ENCODE peak calls at places on chromosome 5, in six cellular contexts. I, J, W, T, B and D are unnamed samples.

GRCh38 chr5:67215592-67216471 is 19.2 kb upstream of the CD180 start:
- DNase-seq in W (no peak), T (peak), J (peak), B (peak), I (peak), D (peak)

GRCh38 chr5:5221731-5222130 is 81.6 kb downstream of the ADAMTS16 start:
- DNase-seq in J (peak), T (no peak), B (no peak), W (no peak), I (no peak), D (no peak)

GRCh38 chr5:91288117-91288516 is 95.0 kb downstream of the ARRDC3 start:
- DNase-seq in J (peak), W (no peak), B (peak), I (no peak), T (no peak), D (no peak)

GRCh38 chr5:4374866-4375265 is 765.3 kb upstream of the ADAMTS16 start:
- DNase-seq in B (no peak), I (no peak), W (no peak), T (no peak), J (no peak), D (no peak)

GRCh38 chr5:34621280-34622045 is 34.7 kb upstream of the RAI14 start:
- DNase-seq in J (peak), W (no peak), I (no peak), T (no peak), B (no peak), D (no peak)

GRCh38 chr5:119524461-119524860 is 72.2 kb downstream of the HSD17B4 start:
- DNase-seq in J (peak), B (no peak), T (no peak), I (peak), W (no peak), D (no peak)

GRCh38 chr5:77774981-77775772 is 962 bp downstream of the TBCA start:
- DNase-seq in I (peak), J (no peak), T (no peak), W (no peak), B (no peak), D (no peak)

GRCh38 chr5:33075731-33076130 is 364.6 kb downstream of the NPR3 start:
- DNase-seq in W (no peak), B (no peak), T (no peak), J (peak), I (no peak), D (no peak)

GRCh38 chr5:138240690-138241385 is 27.7 kb upstream of the CDC23 start:
- DNase-seq in J (no peak), W (no peak), T (no peak), I (no peak), B (no peak), D (no peak)

GRCh38 chr5:69293882-69294281 is 38.7 kb downstream of the CCDC125 start:
- DNase-seq in W (no peak), I (peak), B (no peak), T (no peak), J (no peak), D (no peak)

GRCh38 chr5:140641716-140642115 is 2.5 kb downstream of the TMCO6 start:
- DNase-seq in J (no peak), I (no peak), B (no peak), T (no peak), W (no peak), D (no peak)

GRCh38 chr5:852431-853401 is 1.9 kb upstream of the ZDHHC11 start:
- DNase-seq in I (no peak), B (no peak), J (no peak), T (no peak), W (no peak), D (no peak)

GRCh38 chr5:132447196-132447595 is 43.4 kb downstream of the IRF1 start:
- DNase-seq in W (no peak), T (no peak), I (no peak), B (no peak), J (no peak), D (no peak)

GRCh38 chr5:120678279-120678678 is 214.2 kb downstream of the PRR16 start:
- DNase-seq in B (no peak), W (no peak), T (no peak), J (peak), I (no peak), D (no peak)

GRCh38 chr5:38938424-38938823 is 92.6 kb downstream of the OSMR start:
- DNase-seq in T (no peak), B (no peak), J (peak), I (no peak), W (no peak), D (no peak)

GRCh38 chr5:56825222-56825824 is 10.0 kb downstream of the MAP3K1 start:
- DNase-seq in W (no peak), I (no peak), B (no peak), J (no peak), T (no peak), D (no peak)

GRCh38 chr5:104914536-104915070 is 1352.0 kb upstream of the NUDT12 start:
- DNase-seq in B (no peak), T (no peak), I (no peak), W (no peak), J (no peak), D (no peak)

GRCh38 chr5:43038523-43038989 is 1.6 kb downstream of the ANXA2R start:
- DNase-seq in T (no peak), W (no peak), J (peak), I (no peak), B (no peak), D (no peak)

GRCh38 chr5:157449011-157449723 is 10.8 kb upstream of the NIPAL4 start:
- DNase-seq in W (no peak), T (no peak), B (peak), I (no peak), J (no peak), D (no peak)

GRCh38 chr5:128579669-128580068 is 41.6 kb upstream of the FBN2 start:
- DNase-seq in B (no peak), W (no peak), I (no peak), T (no peak), J (peak), D (no peak)

GRCh38 chr5:159402328-159402727 is 72.0 kb upstream of the IL12B start:
- DNase-seq in J (no peak), B (no peak), I (no peak), W (no peak), T (no peak), D (no peak)

GRCh38 chr5:137260820-137261541 is 238.1 kb downstream of the SPOCK1 start:
- DNase-seq in I (no peak), B (no peak), J (no peak), T (no peak), W (no peak), D (no peak)

GRCh38 chr5:97455996-97456395 is 272.9 kb upstream of the RIOK2 start:
- DNase-seq in T (no peak), B (no peak), I (no peak), W (no peak), J (no peak), D (no peak)

GRCh38 chr5:81450940-81451339 is 57.0 kb upstream of the ACOT12 start:
- DNase-seq in J (peak), I (peak), B (no peak), W (no peak), T (no peak), D (no peak)

GRCh38 chr5:609088-609370 is 3.1 kb upstream of the CEP72 start:
- DNase-seq in I (no peak), W (no peak), B (no peak), T (no peak), J (no peak), D (no peak)

GRCh38 chr5:134945041-134945440 is 22.7 kb upstream of the CATSPER3 start:
- DNase-seq in B (peak), I (no peak), J (peak), W (no peak), T (no peak), D (no peak)

GRCh38 chr5:43601454-43602260 is 1.3 kb upstream of the NNT start:
- DNase-seq in J (peak), W (no peak), I (peak), T (peak), B (peak), D (peak)

GRCh38 chr5:151694035-151694485 is 7.3 kb upstream of the SPARC start:
- DNase-seq in W (no peak), T (no peak), J (no peak), B (no peak), I (peak), D (no peak)

GRCh38 chr5:57221049-57221568 is 47.2 kb downstream of the GPBP1 start:
- DNase-seq in T (peak), J (peak), W (peak), B (peak), I (peak), D (peak)

GRCh38 chr5:32225445-32225844 is 51.3 kb upstream of the GOLPH3 start:
- DNase-seq in W (no peak), I (peak), T (no peak), J (peak), B (no peak), D (no peak)

GRCh38 chr5:14663734-14664269 is 716 bp upstream of the OTULIN start:
- DNase-seq in I (no peak), T (no peak), J (no peak), W (no peak), B (peak), D (peak)

GRCh38 chr5:65394078-65394477 is 87.6 kb downstream of the ADAMTS6 start:
- DNase-seq in I (peak), J (peak), B (no peak), T (no peak), W (no peak), D (no peak)

DNA sequence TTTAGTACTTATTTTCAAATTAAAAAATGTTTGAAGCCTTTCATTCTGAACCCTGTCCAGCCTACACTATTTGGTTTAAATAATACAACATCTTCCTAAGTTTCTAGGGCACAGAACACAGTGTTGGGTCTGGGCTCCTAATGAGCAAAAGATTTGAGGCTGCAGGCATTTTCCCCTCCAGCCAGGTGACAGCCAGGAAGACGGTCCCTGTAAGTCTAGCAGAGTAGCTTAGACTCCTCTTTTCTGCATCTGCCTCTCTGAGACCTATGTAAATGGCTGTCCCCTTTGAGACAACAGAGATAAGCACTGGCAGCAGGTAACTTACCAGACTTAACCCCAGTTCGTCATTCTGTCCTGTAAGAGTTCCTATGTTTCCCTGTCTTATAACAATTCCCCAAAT is 141.8 kb downstream of the CDC42SE2 start:
- DNase-seq in B (no peak), I (no peak), W (no peak), J (no peak), T (no peak), D (no peak)
- TF ChIP-seq SMC3 in B (no peak), I (no peak), W (no peak), J (no peak), T (no peak), D (no peak)

GRCh38 chr5:142087920-142088679 is 20.5 kb upstream of the NDFIP1 start:
- DNase-seq in I (no peak), T (no peak), B (no peak), W (no peak), J (no peak), D (no peak)
- TF ChIP-seq SMC3 in I (no peak), T (no peak), B (no peak), W (no peak), J (no peak), D (no peak)

GRCh38 chr5:142409253-142409594 is 84.4 kb upstream of the SPRY4 start:
- DNase-seq in J (no peak), W (no peak), B (no peak), T (no peak), I (no peak), D (no peak)

GRCh38 chr5:142405814-142406395 is 81.1 kb upstream of the SPRY4 start:
- DNase-seq in I (no peak), J (no peak), B (no peak), T (no peak), W (no peak), D (no peak)

GRCh38 chr5:142411656-142412425 is 87.0 kb upstream of the SPRY4 start:
- DNase-seq in W (no peak), I (peak), B (no peak), J (no peak), T (no peak), D (no peak)

GRCh38 chr5:142411103-142411502 is 86.3 kb upstream of the SPRY4 start:
- DNase-seq in I (no peak), J (no peak), T (no peak), B (no peak), W (no peak), D (no peak)

GRCh38 chr5:142408536-142409252 is 83.9 kb upstream of the SPRY4 start:
- DNase-seq in B (no peak), J (no peak), W (no peak), I (no peak), T (no peak), D (no peak)
- TF ChIP-seq SMC3 in B (no peak), J (no peak), W (no peak), I (no peak), T (no peak), D (no peak)

GRCh38 chr5:115423541-115423940 is 121.0 kb downstream of the FEM1C start:
- DNase-seq in T (no peak), I (no peak), J (no peak), W (no peak), B (no peak), D (no peak)

GRCh38 chr5:115417076-115417475 is 120.6 kb upstream of the CCDC112 start:
- DNase-seq in J (no peak), W (no peak), T (no peak), I (no peak), B (no peak), D (no peak)

GRCh38 chr5:115423051-115423450 is 121.5 kb downstream of the FEM1C start:
- DNase-seq in T (no peak), W (no peak), I (no peak), J (peak), B (no peak), D (no peak)

GRCh38 chr5:115418788-115419187 is 122.3 kb upstream of the CCDC112 start:
- DNase-seq in I (no peak), W (no peak), J (no peak), T (no peak), B (no peak), D (no peak)

GRCh38 chr5:115419794-115420585 is 123.5 kb upstream of the CCDC112 start:
- DNase-seq in T (no peak), W (peak), I (no peak), B (no peak), J (peak), D (no peak)
- TF ChIP-seq SMC3 in T (no peak), W (no peak), I (no peak), B (no peak), J (no peak), D (no peak)

GRCh38 chr5:106418196-106418595 is 1252.5 kb downstream of the EFNA5 start:
- DNase-seq in T (no peak), B (no peak), W (no peak), J (peak), I (no peak), D (no peak)

GRCh38 chr5:106414342-106414741 is 1256.4 kb downstream of the EFNA5 start:
- DNase-seq in J (no peak), B (no peak), T (no peak), I (no peak), W (no peak), D (no peak)

GRCh38 chr5:106417163-106417562 is 1253.6 kb downstream of the EFNA5 start:
- DNase-seq in J (no peak), T (no peak), W (no peak), B (no peak), I (no peak), D (no peak)

GRCh38 chr5:106417566-106417965 is 1253.2 kb downstream of the EFNA5 start:
- DNase-seq in W (no peak), I (no peak), T (no peak), B (no peak), J (no peak), D (no peak)

GRCh38 chr5:106415541-106415940 is 1255.2 kb downstream of the EFNA5 start:
- DNase-seq in W (no peak), J (peak), I (no peak), B (no peak), T (no peak), D (no peak)
- TF ChIP-seq SMC3 in W (no peak), J (no peak), I (no peak), B (no peak), T (no peak), D (no peak)

DNA sequence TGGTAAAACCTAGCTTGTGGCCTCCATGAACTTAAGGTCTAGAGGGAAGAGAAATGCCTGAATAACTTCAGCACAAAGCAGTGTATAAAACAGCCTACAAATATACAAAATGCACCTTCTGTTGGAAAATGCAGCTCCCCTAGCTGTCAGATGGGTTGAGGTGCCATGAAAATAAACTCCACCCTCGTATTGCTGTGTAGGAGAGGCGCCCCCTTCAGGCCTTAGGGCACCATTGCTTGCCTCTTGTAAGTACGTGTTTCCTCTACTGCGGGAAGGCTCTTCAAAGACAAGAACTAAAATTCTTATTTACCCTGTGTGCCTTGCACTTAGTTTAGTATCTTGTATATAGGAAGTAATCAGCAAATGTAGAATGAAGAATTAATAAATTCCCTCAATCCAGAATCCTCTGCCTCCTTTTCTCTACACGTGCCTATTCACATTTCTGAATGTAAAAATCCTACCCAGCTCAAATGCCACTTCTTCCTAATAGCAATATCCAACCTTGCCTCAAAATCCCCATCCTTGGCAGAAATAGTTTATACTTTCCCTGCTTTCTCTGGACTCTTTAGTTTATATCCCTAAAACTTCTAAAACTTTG is 393.7 kb upstream of the PDE4D start:
- DNase-seq in J (peak), T (no peak), B (peak), W (peak), I (peak), D (peak)
- TF ChIP-seq SMC3 in J (no peak), T (peak), B (peak), W (peak), I (peak), D (no peak)

DNA sequence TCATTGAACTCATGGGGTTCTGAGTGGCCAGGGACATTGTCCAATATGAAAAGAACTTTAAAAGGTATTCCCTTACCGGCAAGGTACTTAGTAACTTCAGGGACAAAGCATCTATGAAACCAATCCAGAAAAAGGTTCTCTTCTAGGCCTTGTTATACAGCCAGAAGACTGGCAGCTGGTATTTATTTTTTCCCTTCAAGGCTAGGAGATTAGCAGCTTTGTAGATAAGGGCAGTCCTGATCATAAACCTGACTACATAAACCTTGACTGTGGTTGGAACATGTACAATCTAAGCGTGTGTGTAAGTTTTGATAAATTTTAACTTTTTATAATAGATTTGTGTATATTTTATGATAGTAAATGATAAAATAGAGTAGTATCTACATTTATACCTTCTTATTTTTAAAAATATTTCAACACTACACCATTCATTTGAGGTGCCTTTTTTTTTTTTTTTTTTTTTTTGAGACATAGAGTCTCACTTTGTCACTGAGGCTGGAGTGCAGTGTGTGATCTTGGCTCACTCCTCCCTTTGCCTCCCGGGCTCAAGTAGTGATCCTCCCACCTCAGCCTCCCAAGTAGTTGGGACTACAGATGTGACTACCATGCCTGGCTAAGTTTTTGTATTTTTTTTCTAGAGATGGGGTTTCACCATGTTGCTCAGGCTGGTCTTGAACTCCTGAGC is 24.5 kb downstream of the RANBP17 start:
- DNase-seq in W (no peak), I (no peak), J (no peak), T (no peak), B (no peak), D (no peak)
- TF ChIP-seq SMC3 in W (no peak), I (no peak), J (no peak), T (no peak), B (no peak), D (no peak)

GRCh38 chr5:149837680-149838269 is 106.8 kb downstream of the PDE6A start:
- DNase-seq in B (peak), I (peak), W (peak), J (peak), T (no peak), D (peak)
- TF ChIP-seq SMC3 in B (peak), I (peak), W (peak), J (peak), T (no peak), D (peak)

GRCh38 chr5:124743534-124744169 is 2.8 kb downstream of the ZNF608 start:
- DNase-seq in W (no peak), J (no peak), T (no peak), I (no peak), B (no peak), D (no peak)

GRCh38 chr5:124746916-124747769 is 704 bp upstream of the ZNF608 start:
- DNase-seq in I (peak), W (peak), T (peak), J (peak), B (peak), D (no peak)

GRCh38 chr5:124744170-124744911 is 2.1 kb downstream of the ZNF608 start:
- DNase-seq in W (no peak), I (no peak), J (peak), B (no peak), T (no peak), D (no peak)

GRCh38 chr5:124746252-124746915 is at the start of gene ZNF608:
- DNase-seq in J (peak), T (no peak), I (peak), B (no peak), W (peak), D (no peak)

GRCh38 chr5:124745367-124746251 is 830 bp downstream of the ZNF608 start:
- DNase-seq in I (no peak), T (no peak), B (no peak), J (peak), W (no peak), D (no peak)
- TF ChIP-seq SMC3 in I (no peak), T (no peak), B (no peak), J (no peak), W (no peak), D (no peak)

GRCh38 chr5:83657807-83658206 is 62.8 kb downstream of the HAPLN1 start:
- DNase-seq in B (no peak), J (no peak), T (no peak), I (no peak), W (no peak), D (no peak)

GRCh38 chr5:83653669-83654068 is 67.0 kb downstream of the HAPLN1 start:
- DNase-seq in J (no peak), I (no peak), B (no peak), W (no peak), T (peak), D (no peak)

GRCh38 chr5:83654427-83654994 is 66.1 kb downstream of the HAPLN1 start:
- DNase-seq in W (no peak), B (no peak), T (no peak), J (no peak), I (no peak), D (no peak)
- TF ChIP-seq SMC3 in W (no peak), B (no peak), T (no peak), J (no peak), I (no peak), D (no peak)